ENCODE peak calls at places on chromosomes 6 and 20, in four cellular contexts. Z is EH, D is GM12878, F is nephron progenitor cell. X is an unnamed sample.

GRCh38 chr20:2361035-2361593 is 19.6 kb upstream of the TGM6 start:
- DNase-seq in Z (no peak), D (no peak), F (no peak), X (no peak)

GRCh38 chr20:34703573-34704176 is 469 bp upstream of the TP53INP2 start:
- DNase-seq in Z (peak; percentile 33), D (no peak), F (peak; percentile 26), X (peak; percentile 63)

GRCh38 chr20:1391640-1392442 is 1.0 kb downstream of the FKBP1A start:
- DNase-seq in Z (peak; percentile 68), D (no peak), F (peak; percentile 25), X (peak; percentile 42)

GRCh38 chr6:100617633-100618348 is 153.1 kb upstream of the SIM1 start:
- DNase-seq in Z (peak; percentile 64), D (no peak), F (no peak), X (peak; percentile 13)

GRCh38 chr6:44052419-44053011 is 74.7 kb downstream of the MRPL14 start:
- DNase-seq in Z (peak; percentile 93), D (no peak), F (no peak), X (no peak)

GRCh38 chr20:23132293-23132929 is 46.3 kb upstream of the CD93 start:
- DNase-seq in Z (no peak), D (no peak), F (no peak), X (no peak)

GRCh38 chr6:149716584-149716983 is 1.3 kb downstream of the LATS1 start:
- DNase-seq in Z (peak; percentile 24), D (no peak), F (no peak), X (no peak)

GRCh38 chr20:14470231-14470894 is 133.0 kb upstream of the FLRT3 start:
- DNase-seq in Z (no peak), D (no peak), F (no peak), X (peak; percentile 55)

GRCh38 chr20:39568090-39568489 is 605.9 kb downstream of the DHX35 start:
- DNase-seq in Z (no peak), D (peak; percentile 53), F (no peak), X (no peak)

GRCh38 chr6:130293800-130294199 is 71.0 kb upstream of the SAMD3 start:
- DNase-seq in Z (peak; percentile 72), D (peak; percentile 8), F (peak; percentile 19), X (peak; percentile 34)

GRCh38 chr20:58349586-58349985 is 39.4 kb upstream of the VAPB start:
- DNase-seq in Z (peak; percentile 82), D (no peak), F (no peak), X (no peak)

GRCh38 chr6:168192901-168193815 is 114.1 kb upstream of the FRMD1 start:
- DNase-seq in Z (no peak), D (no peak), F (no peak), X (no peak)